ENCODE peak calls at places on chromosomes 4 and X, in six cellular contexts. Z is cardiac muscle cell, T is epithelial cell of prostate, A is GM23338, W is dorsolateral prefrontal cortex, U is NCI-H187 treated with DMSO at 0.1 percent for 48 hours. J is an unnamed sample.

GRCh38 chr4:154560824-154561231 is 2.0 kb upstream of the FGB start:
- DNase-seq in Z (peak; percentile 34), T (no peak), A (no peak), W (no peak), U (no peak), J (no peak)

GRCh38 chr4:57043304-57044251 is 64.9 kb downstream of the POLR2B start:
- DNase-seq in Z (peak; percentile 91), T (no peak), A (no peak), W (no peak), U (no peak), J (no peak)

GRCh38 chr4:62003695-62004094 is 803.6 kb downstream of the ADGRL3 start:
- DNase-seq in Z (no peak), T (no peak), A (no peak), W (no peak), U (no peak), J (no peak)

GRCh38 chrX:11261260-11261659 is 32.0 kb upstream of the AMELX start:
- DNase-seq in Z (peak; percentile 45), T (no peak), A (no peak), W (no peak), U (no peak), J (no peak)

GRCh38 chr4:2246384-2247127 is 4.6 kb upstream of the HAUS3 start:
- DNase-seq in Z (no peak), T (no peak), A (no peak), W (no peak), U (no peak), J (no peak)

GRCh38 chr4:148633720-148634119 is 191.5 kb upstream of the NR3C2 start:
- DNase-seq in Z (no peak), T (no peak), A (no peak), W (no peak), U (no peak), J (no peak)

GRCh38 chr4:41207330-41207831 is 7.0 kb downstream of the APBB2 start:
- DNase-seq in Z (peak; percentile 78), T (no peak), A (no peak), W (no peak), U (no peak), J (no peak)

GRCh38 chr4:10454726-10455125 is 2.5 kb downstream of the ZNF518B start:
- DNase-seq in Z (no peak), T (no peak), A (no peak), W (no peak), U (no peak), J (no peak)

GRCh38 chrX:24147165-24147564 is 2.4 kb upstream of the ZFX start:
- DNase-seq in Z (no peak), T (no peak), A (no peak), W (no peak), U (no peak), J (no peak)

GRCh38 chr4:157459789-157460188 is 239.3 kb downstream of the GRIA2 start:
- DNase-seq in Z (no peak), T (peak; percentile 81), A (no peak), W (no peak), U (no peak), J (no peak)

GRCh38 chrX:100407784-100408642 is 2.1 kb downstream of the PCDH19 start:
- DNase-seq in Z (no peak), T (no peak), A (peak; percentile 36), W (no peak), U (no peak), J (no peak)

GRCh38 chr4:83876047-83876446 is 340.1 kb downstream of the GPAT3 start:
- DNase-seq in Z (no peak), T (no peak), A (no peak), W (no peak), U (no peak), J (no peak)

GRCh38 chr4:33072340-33073089 is 2352.3 kb downstream of the PCDH7 start:
- DNase-seq in Z (peak; percentile 52), T (no peak), A (no peak), W (no peak), U (no peak), J (no peak)

GRCh38 chr4:119510750-119511149 is 117.9 kb downstream of the PDE5A start:
- DNase-seq in Z (peak; percentile 18), T (no peak), A (no peak), W (no peak), U (no peak), J (no peak)

GRCh38 chr4:60201052-60201673 is 999.0 kb upstream of the ADGRL3 start:
- DNase-seq in Z (peak; percentile 66), T (no peak), A (peak; percentile 76), W (peak; percentile 34), U (peak; percentile 3), J (peak; percentile 47)

GRCh38 chr4:150938873-150939499 is 76.1 kb downstream of the LRBA start:
- DNase-seq in Z (no peak), T (no peak), A (no peak), W (no peak), U (no peak), J (no peak)

GRCh38 chr4:128835498-128836222 is 26.2 kb downstream of the JADE1 start:
- DNase-seq in Z (peak; percentile 86), T (no peak), A (no peak), W (peak; percentile 22), U (no peak), J (no peak)